ENCODE peak calls at places on chromosomes 3 and 15, in six cellular contexts. C, L, M, P, J and S are unnamed samples.

GRCh38 chr3:166060789-166061479 is 223.7 kb upstream of the BCHE start:
- DNase-seq in C (no peak), L (no peak), M (no peak), P (no peak), J (no peak), S (no peak)

GRCh38 chr3:127454051-127454450 is 136.5 kb downstream of the TPRA1 start:
- DNase-seq in C (no peak), L (no peak), M (no peak), P (no peak), J (no peak), S (no peak)

GRCh38 chr3:98784042-98784441 is 20.9 kb downstream of the ST3GAL6 start:
- DNase-seq in C (no peak), L (no peak), M (no peak), P (no peak), J (no peak), S (no peak)

GRCh38 chr15:88658972-88659931 is 20.4 kb downstream of the ISG20 start:
- DNase-seq in C (no peak), L (peak), M (no peak), P (no peak), J (no peak), S (no peak)

GRCh38 chr3:8253201-8253600 is 248.4 kb upstream of the LMCD1 start:
- DNase-seq in C (no peak), L (no peak), M (no peak), P (no peak), J (no peak), S (no peak)

GRCh38 chr15:28027714-28028076 is 71.4 kb downstream of the OCA2 start:
- DNase-seq in C (no peak), L (no peak), M (no peak), P (no peak), J (no peak), S (no peak)

GRCh38 chr15:74897300-74897701 is 7.5 kb downstream of the MPI start:
- DNase-seq in C (no peak), L (no peak), M (no peak), P (no peak), J (no peak), S (no peak)

GRCh38 chr3:169665264-169666078 is 2.0 kb upstream of the MECOM start:
- DNase-seq in C (no peak), L (no peak), M (no peak), P (no peak), J (no peak), S (no peak)

GRCh38 chr3:52763466-52763865 is 7.3 kb downstream of the NEK4 start:
- DNase-seq in C (no peak), L (no peak), M (no peak), P (no peak), J (no peak), S (no peak)

DNA sequence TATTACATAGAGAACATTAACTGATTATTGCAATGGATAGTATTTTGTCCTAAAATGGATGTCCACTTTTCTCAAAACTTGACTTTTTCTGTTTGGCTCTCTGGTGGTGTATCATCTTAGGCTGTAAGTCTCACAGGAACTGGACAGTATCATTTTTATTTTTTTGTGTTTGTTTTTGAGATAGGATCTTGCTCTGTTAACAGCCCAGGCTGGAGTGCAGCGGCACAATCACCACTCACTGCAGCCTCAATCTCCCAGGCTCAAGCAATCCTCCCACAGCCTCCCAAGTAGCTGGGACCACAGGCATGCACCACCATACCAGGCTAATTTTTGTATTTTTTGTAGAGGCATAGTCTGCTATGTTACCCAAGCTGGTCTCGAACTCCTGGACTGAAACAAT is 13.1 kb downstream of the CHST14 start:
- DNase-seq in C (no peak), L (no peak), M (no peak), P (no peak), J (peak), S (no peak)
- TF ChIP-seq YY1 in C (no peak), L (no peak), M (no peak), P (no peak), J (no peak), S (no peak)

DNA sequence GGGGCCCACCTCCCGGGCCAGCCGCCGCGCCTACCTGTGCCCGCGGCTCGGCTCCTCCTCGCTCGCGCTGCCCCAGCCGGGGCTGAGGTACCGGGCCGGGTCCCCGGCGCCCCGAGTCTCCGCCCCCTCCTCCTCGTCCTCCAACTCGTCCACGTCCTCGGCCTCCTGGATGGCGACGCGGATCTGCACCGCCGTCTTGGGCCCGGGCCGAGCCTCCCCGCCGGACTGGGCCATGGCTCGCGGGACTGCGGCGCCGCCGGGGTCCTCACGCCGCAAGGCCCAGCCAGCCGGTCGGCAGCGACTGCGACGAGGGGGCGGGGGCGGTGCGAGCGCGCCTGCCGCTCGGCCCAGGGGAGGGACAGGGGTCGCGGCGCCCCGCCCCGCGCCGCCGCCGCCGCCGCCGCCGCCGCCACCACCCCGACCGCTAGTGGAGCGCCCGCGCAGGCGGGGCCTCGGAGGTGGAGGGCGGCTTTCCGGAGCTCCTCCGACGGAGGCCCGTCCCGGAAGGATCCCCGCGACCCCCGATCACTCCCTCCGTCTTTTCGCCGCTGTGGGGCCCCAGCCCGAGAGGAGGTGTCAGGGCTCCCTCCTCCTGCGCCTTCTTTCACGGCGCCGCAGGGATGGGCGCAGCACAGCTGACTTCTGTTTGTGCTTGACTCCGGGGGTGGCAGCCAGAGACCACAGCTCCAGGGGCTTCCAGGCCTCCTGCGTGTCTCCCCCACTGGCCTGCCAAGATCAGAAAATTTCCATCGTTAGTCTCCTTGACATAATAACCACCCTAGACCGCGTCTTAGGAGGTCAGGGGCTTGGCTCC is at the start of gene LARP6:
- DNase-seq in C (no peak), L (no peak), M (no peak), P (no peak), J (no peak), S (peak)
- TF ChIP-seq ZNF274 in C (peak), L (no peak), M (no peak), P (no peak), J (no peak), S (no peak)

DNA sequence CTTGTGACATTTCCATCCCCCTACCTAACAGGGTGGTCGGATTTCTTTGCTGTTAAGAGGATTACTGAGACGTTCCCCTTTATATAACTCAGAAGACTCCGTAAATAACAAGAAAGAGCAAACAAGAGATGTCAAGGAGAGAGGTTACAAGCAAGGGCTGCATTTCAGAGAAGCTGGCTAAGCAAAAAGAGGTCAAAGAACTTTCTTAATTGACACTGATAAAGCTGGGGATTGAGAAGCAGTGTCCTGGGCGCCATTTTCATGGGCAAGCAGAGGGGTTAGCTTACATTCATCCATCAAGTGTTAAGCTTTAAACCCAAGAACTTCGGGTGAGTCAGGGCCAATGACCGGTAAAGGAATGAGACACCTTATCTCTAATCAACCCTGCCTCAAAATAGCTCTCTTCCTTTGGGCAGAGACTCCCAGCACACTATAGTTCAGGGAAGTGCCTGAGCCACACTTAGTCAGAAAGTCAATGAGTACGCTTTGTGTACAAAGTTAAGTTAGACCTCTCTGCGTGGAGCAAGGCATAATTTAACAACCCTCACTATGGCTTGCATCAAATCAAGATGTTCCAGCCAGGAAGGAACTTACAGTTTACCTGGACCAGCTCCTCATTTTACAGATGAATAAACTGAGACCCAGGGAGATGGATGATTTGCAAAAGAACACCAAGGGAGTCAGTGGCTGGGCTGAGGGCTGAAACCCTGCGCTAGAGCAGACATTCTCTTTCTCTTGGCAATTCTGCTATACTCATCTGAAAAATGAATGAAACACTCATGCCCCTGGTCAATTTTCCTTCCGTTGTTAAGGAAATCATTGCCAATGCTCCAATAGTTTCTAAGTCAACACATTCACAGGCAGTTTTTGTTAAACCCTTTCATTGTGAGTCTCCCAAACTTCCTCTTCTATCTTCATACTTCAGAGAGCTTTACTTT is 44.6 kb downstream of the CCNL1 start:
- DNase-seq in C (no peak), L (no peak), M (no peak), P (no peak), J (peak), S (no peak)
- TF ChIP-seq YY1 in C (no peak), L (no peak), M (no peak), P (no peak), J (no peak), S (no peak)

GRCh38 chr15:64070965-64071851 is 22.4 kb downstream of the CIAO2A start:
- DNase-seq in C (peak), L (no peak), M (no peak), P (no peak), J (peak), S (no peak)
- TF ChIP-seq ZNF274 in C (peak), L (no peak), M (no peak), P (no peak), J (no peak), S (no peak)

GRCh38 chr15:62782100-62782791 is 260.3 kb upstream of the TPM1 start:
- DNase-seq in C (peak), L (peak), M (no peak), P (no peak), J (peak), S (peak)
- TF ChIP-seq YY1 in C (peak), L (no peak), M (peak), P (peak), J (no peak), S (no peak)

GRCh38 chr3:50156991-50157493 is 1.9 kb downstream of the SEMA3F start:
- DNase-seq in C (no peak), L (no peak), M (no peak), P (no peak), J (peak), S (no peak)

GRCh38 chr3:50156549-50156948 is 1.4 kb downstream of the SEMA3F start:
- DNase-seq in C (no peak), L (no peak), M (no peak), P (no peak), J (no peak), S (no peak)

GRCh38 chr3:50154840-50155490 is at the start of gene SEMA3F:
- DNase-seq in C (peak), L (no peak), M (no peak), P (no peak), J (peak), S (no peak)

GRCh38 chr3:50155491-50155878 is 361 bp downstream of the SEMA3F start:
- DNase-seq in C (no peak), L (no peak), M (no peak), P (no peak), J (no peak), S (no peak)

DNA sequence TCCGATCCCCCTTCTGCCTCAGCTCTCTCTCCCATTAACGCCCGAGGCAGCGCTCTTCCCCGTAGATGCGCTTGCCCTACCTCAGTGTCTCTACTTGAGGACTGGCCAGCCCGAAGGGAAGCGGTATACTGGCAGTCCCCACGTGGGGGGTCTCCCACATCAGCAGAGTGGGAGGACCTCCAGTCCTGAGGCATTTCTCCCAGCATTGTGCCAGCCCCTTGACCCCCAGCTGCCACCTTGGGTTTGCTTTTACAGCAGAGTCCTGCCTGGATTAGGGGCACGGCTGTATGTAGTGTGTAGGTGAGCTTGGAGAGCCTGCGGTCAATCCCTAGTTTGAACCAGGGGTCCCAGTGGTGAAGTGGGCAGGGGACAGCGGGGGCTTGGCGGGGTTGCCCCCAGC is 767 bp downstream of the SEMA3F start:
- DNase-seq in C (no peak), L (no peak), M (no peak), P (no peak), J (no peak), S (no peak)
- TF ChIP-seq ZNF274 in C (no peak), L (no peak), M (no peak), P (no peak), J (no peak), S (no peak)

GRCh38 chr3:43413676-43414368 is 127.5 kb downstream of the SNRK start:
- DNase-seq in C (peak), L (no peak), M (no peak), P (no peak), J (no peak), S (no peak)
- TF ChIP-seq YY1 in C (no peak), L (no peak), M (no peak), P (no peak), J (no peak), S (no peak)

GRCh38 chr15:95669146-95669922 is 661.2 kb upstream of the NR2F2 start:
- DNase-seq in C (no peak), L (no peak), M (no peak), P (peak), J (no peak), S (no peak)
- TF ChIP-seq ZNF274 in C (no peak), L (no peak), M (no peak), P (no peak), J (no peak), S (no peak)

DNA sequence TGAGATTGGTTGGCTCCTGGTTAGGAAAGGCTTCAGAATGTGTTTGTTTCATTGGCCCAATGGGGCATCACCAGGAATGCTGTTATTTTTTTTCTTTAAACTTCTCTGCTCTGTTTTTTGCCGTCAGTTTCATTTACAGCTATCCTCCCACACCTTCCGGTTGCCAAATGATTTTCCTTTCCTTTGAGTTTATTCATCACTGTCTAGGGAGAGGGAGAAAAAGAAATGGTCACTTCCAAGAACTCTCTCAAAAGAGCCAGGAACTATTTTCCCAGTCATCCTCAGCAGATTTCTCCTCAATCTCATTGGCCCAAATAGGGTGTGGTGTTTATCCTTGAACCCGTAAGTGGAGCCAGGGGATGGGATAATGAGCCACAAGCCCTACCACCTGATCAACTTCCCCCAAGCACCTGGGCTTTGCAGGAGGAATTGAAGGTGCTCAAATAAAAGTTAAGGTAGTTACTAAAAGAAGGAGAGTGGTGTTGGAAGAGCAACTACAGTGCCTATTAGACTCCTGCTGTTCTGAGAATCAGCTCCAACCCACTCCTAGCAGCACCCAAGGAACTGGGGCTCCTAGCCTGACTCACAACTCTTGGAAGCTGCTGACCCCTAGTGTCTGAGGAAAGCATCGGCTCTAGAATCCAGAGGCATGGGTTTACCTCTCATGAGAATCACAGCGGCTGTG is 183.8 kb upstream of the IL12A start:
- DNase-seq in C (peak), L (peak), M (peak), P (no peak), J (peak), S (peak)
- TF ChIP-seq YY1 in C (no peak), L (no peak), M (no peak), P (no peak), J (no peak), S (no peak)